ENCODE peak calls at places on chromosomes 16 and 17, in ten cellular contexts. L is SK-MEL-5; P is CD4-positive, alpha-beta T cell; S is activated CD4-positive, alpha-beta memory T cell treated with anti-CD3 and anti-CD28 coated beads, Interleukin-2, amount 10 ng/mL, durations not matched to agents 7 days and 5 days; M is stimulated activated effector memory CD8-positive, alpha-beta T cell treated with anti-CD3 and anti-CD28 coated beads, Interleukin-12 subunit alpha, Interleukin-12 subunit beta, amount 100 ng/mL, for 72 hours; R is WERI-Rb-1; A is gastrocnemius medialis; W is NCI-H2171 treated with DMSO at 0.1 percent for 48 hours; E is GM13977; U is right cardiac atrium. Q is an unnamed sample.

GRCh38 chr16:49788505-49788904 is 67.4 kb downstream of the ZNF423 start:
- DNase-seq in L (no peak), P (no peak), S (no peak), M (no peak), R (no peak), A (no peak), W (no peak), E (no peak), U (peak), Q (peak)

GRCh38 chr17:76036497-76037380 is 9.6 kb upstream of the EVPL start:
- DNase-seq in L (no peak), P (no peak), S (no peak), M (no peak), R (no peak), A (no peak), W (no peak), E (no peak), U (no peak), Q (peak)

GRCh38 chr16:56849690-56850680 is 15.0 kb upstream of the SLC12A3 start:
- DNase-seq in L (no peak), P (no peak), S (no peak), M (no peak), R (no peak), A (no peak), W (no peak), E (no peak), U (no peak), Q (no peak)

GRCh38 chr16:8937803-8938202 is 25.9 kb downstream of the USP7 start:
- DNase-seq in L (no peak), P (no peak), S (no peak), M (no peak), R (no peak), A (no peak), W (no peak), E (no peak), U (no peak), Q (peak)

GRCh38 chr16:4003576-4003975 is 112.7 kb downstream of the ADCY9 start:
- DNase-seq in L (no peak), P (no peak), S (no peak), M (no peak), R (no peak), A (no peak), W (no peak), E (no peak), U (peak), Q (no peak)

GRCh38 chr16:56120447-56121155 is 70.7 kb upstream of the GNAO1 start:
- DNase-seq in L (no peak), P (no peak), S (no peak), M (no peak), R (no peak), A (no peak), W (no peak), E (no peak), U (no peak), Q (no peak)

GRCh38 chr16:11391576-11391975 is 46.3 kb downstream of the RMI2 start:
- DNase-seq in L (no peak), P (no peak), S (no peak), M (no peak), R (no peak), A (no peak), W (no peak), E (peak), U (no peak), Q (no peak)

GRCh38 chr17:10114931-10115535 is 83.4 kb downstream of the GAS7 start:
- DNase-seq in L (peak), P (peak), S (peak), M (peak), R (no peak), A (peak), W (no peak), E (peak), U (peak), Q (peak)

GRCh38 chr16:68259007-68259406 is 5.3 kb upstream of the SLC7A6 start:
- DNase-seq in L (no peak), P (no peak), S (no peak), M (no peak), R (no peak), A (peak), W (no peak), E (no peak), U (peak), Q (peak)

GRCh38 chr17:8151120-8151640 is 1.0 kb downstream of the PER1 start:
- DNase-seq in L (peak), P (peak), S (peak), M (peak), R (peak), A (peak), W (no peak), E (peak), U (peak), Q (peak)

GRCh38 chr16:15874745-15875314 is 13.6 kb downstream of the CEP20 start:
- DNase-seq in L (peak), P (no peak), S (no peak), M (no peak), R (peak), A (peak), W (peak), E (no peak), U (peak), Q (no peak)

GRCh38 chr16:10180771-10181163 is 1.5 kb downstream of the GRIN2A start:
- DNase-seq in L (peak), P (no peak), S (peak), M (no peak), R (peak), A (no peak), W (no peak), E (peak), U (peak), Q (peak)

GRCh38 chr16:85798283-85798776 is 1.0 kb downstream of the EMC8 start:
- DNase-seq in L (no peak), P (no peak), S (no peak), M (no peak), R (no peak), A (no peak), W (no peak), E (no peak), U (no peak), Q (peak)

GRCh38 chr16:67666032-67666537 is 465 bp downstream of the ENKD1 start:
- DNase-seq in L (no peak), P (no peak), S (no peak), M (no peak), R (peak), A (no peak), W (peak), E (no peak), U (peak), Q (peak)

GRCh38 chr17:45228121-45228941 is 6.6 kb downstream of the FMNL1 start:
- DNase-seq in L (no peak), P (peak), S (no peak), M (no peak), R (no peak), A (no peak), W (peak), E (no peak), U (peak), Q (peak)

GRCh38 chr17:32265192-32265895 is at the start of gene RHBDL3:
- DNase-seq in L (no peak), P (no peak), S (no peak), M (no peak), R (peak), A (no peak), W (peak), E (peak), U (peak), Q (peak)

GRCh38 chr17:17679748-17680147 is 1.5 kb upstream of the RAI1 start:
- DNase-seq in L (no peak), P (no peak), S (no peak), M (no peak), R (no peak), A (no peak), W (no peak), E (no peak), U (no peak), Q (no peak)

GRCh38 chr16:20023190-20023589 is 50.5 kb downstream of the GPR139 start:
- DNase-seq in L (peak), P (no peak), S (no peak), M (no peak), R (no peak), A (no peak), W (no peak), E (no peak), U (no peak), Q (no peak)

GRCh38 chr17:9837551-9838471 is 12.1 kb downstream of the GLP2R start:
- DNase-seq in L (no peak), P (no peak), S (no peak), M (no peak), R (no peak), A (no peak), W (no peak), E (no peak), U (peak), Q (no peak)

GRCh38 chr16:1707193-1707790 is 1.3 kb downstream of the MAPK8IP3 start:
- DNase-seq in L (no peak), P (no peak), S (peak), M (no peak), R (no peak), A (no peak), W (no peak), E (peak), U (no peak), Q (peak)

GRCh38 chr16:80824623-80825364 is 20.4 kb upstream of the CDYL2 start:
- DNase-seq in L (peak), P (no peak), S (peak), M (no peak), R (no peak), A (no peak), W (peak), E (peak), U (no peak), Q (no peak)

GRCh38 chr17:79088266-79088996 is 13.8 kb downstream of the ENGASE start:
- DNase-seq in L (no peak), P (no peak), S (no peak), M (no peak), R (no peak), A (no peak), W (peak), E (no peak), U (peak), Q (peak)

GRCh38 chr17:20935740-20936139 is 107.1 kb downstream of the USP22 start:
- DNase-seq in L (no peak), P (no peak), S (no peak), M (no peak), R (no peak), A (no peak), W (no peak), E (no peak), U (no peak), Q (no peak)

Q was measured in osteoblast.